ENCODE peak calls at places on chromosomes 4 and X, in ten cellular contexts. M is pancreas, A is NCI-H1092, R is EH, B is Peyer's patch, X is AG04449, S is AG10803, P is Right ventricle myocardium superior, E is cardiac muscle cell, O is KBM-7. Q is an unnamed sample.
A peak's percentile ranks its signal among the peaks of the same experiment; 100 is the strongest.

GRCh38 chrX:22634081-22634480 is 361.4 kb downstream of the CBLL2 start:
- DNase-seq in M (no peak), O (no peak), A (no peak), P (no peak), X (peak; percentile 58), B (no peak), R (peak; percentile 60), S (peak; percentile 64), E (no peak), Q (peak; percentile 27)

GRCh38 chr4:109411964-109412363 is 21.7 kb upstream of the SEC24B start:
- DNase-seq in A (no peak), S (no peak), X (no peak), M (no peak), P (peak; percentile 77), R (peak; percentile 20), E (peak; percentile 64), O (no peak), B (no peak), Q (no peak)

GRCh38 chrX:104750146-104750699 is 184.2 kb downstream of the IL1RAPL2 start:
- DNase-seq in X (no peak), S (no peak), M (no peak), B (no peak), E (peak; percentile 3), A (no peak), O (no peak), R (no peak), P (no peak), Q (no peak)

GRCh38 chrX:40107291-40108083 is 9.7 kb upstream of the BCOR start:
- DNase-seq in R (peak; percentile 63), S (no peak), E (peak; percentile 73), P (peak; percentile 74), B (peak; percentile 30), M (peak; percentile 70), A (peak; percentile 70), X (no peak), O (no peak), Q (peak; percentile 61)

GRCh38 chrX:11766487-11766886 is 8.4 kb downstream of the MSL3 start:
- DNase-seq in E (no peak), M (no peak), A (no peak), B (no peak), P (no peak), S (no peak), X (no peak), O (no peak), R (no peak), Q (no peak)

GRCh38 chrX:19800821-19801220 is 86.6 kb downstream of the SH3KBP1 start:
- DNase-seq in E (no peak), M (no peak), O (no peak), X (no peak), A (no peak), B (no peak), R (no peak), P (no peak), S (no peak), Q (no peak)

GRCh38 chr4:165454426-165454825 is 75.6 kb downstream of the CPE start:
- DNase-seq in A (no peak), R (no peak), E (no peak), X (no peak), M (no peak), O (no peak), P (no peak), B (no peak), S (no peak), Q (no peak)

GRCh38 chr4:101074326-101074725 is 273.0 kb downstream of the PPP3CA start:
- DNase-seq in E (no peak), M (no peak), S (peak; percentile 48), A (no peak), X (no peak), P (no peak), O (no peak), R (peak; percentile 6), B (no peak), Q (no peak)

GRCh38 chrX:106263817-106264216 is 95.7 kb downstream of the PWWP3B start:
- DNase-seq in S (peak; percentile 0), X (no peak), E (no peak), R (no peak), A (no peak), B (no peak), O (no peak), M (no peak), P (no peak), Q (no peak)

GRCh38 chr4:183999435-183999834 is 94.3 kb downstream of the STOX2 start:
- DNase-seq in B (no peak), S (no peak), M (no peak), X (no peak), O (no peak), P (no peak), R (no peak), A (no peak), E (no peak), Q (no peak)

GRCh38 chr4:72714482-72715279 is 145.7 kb upstream of the ADAMTS3 start:
- DNase-seq in O (no peak), R (no peak), B (no peak), A (no peak), E (no peak), P (no peak), X (no peak), M (no peak), S (no peak), Q (no peak)

GRCh38 chrX:6371353-6371752 is 142.7 kb upstream of the NLGN4X start:
- DNase-seq in P (no peak), M (no peak), X (no peak), O (no peak), B (no peak), A (no peak), S (no peak), E (no peak), R (no peak), Q (no peak)

Q was measured in adipocyte.